ENCODE peak calls at places on chromosomes 5 and 9, in four cellular contexts. One of them, this sample, is unnamed.

GRCh38 chr5:132487841-132488555 is 2.6 kb downstream of the IRF1 start:
- DNase-seq in Right ventricle myocardium superior: no peak
- DNase-seq in neural crest cell: no peak
- DNase-seq in GM20000: peak; percentile 41
- DNase-seq in this sample: no peak

GRCh38 chr5:91401175-91401574 is 18.1 kb upstream of the ARRDC3 start:
- DNase-seq in Right ventricle myocardium superior: no peak
- DNase-seq in neural crest cell: no peak
- DNase-seq in GM20000: no peak
- DNase-seq in this sample: no peak

GRCh38 chr5:69368458-69369368 is 607 bp downstream of the AK6 start:
- DNase-seq in Right ventricle myocardium superior: no peak
- DNase-seq in neural crest cell: no peak
- DNase-seq in GM20000: no peak
- DNase-seq in this sample: no peak

GRCh38 chr9:101029300-101030021 is 934 bp downstream of the PLPPR1 start:
- DNase-seq in Right ventricle myocardium superior: no peak
- DNase-seq in GM20000: no peak
- DNase-seq in neural crest cell: no peak
- DNase-seq in this sample: no peak

GRCh38 chr9:2630158-2630557 is 8.6 kb downstream of the VLDLR start:
- DNase-seq in GM20000: no peak
- DNase-seq in Right ventricle myocardium superior: no peak
- DNase-seq in neural crest cell: no peak
- DNase-seq in this sample: no peak

GRCh38 chr9:69980591-69980990 is 63.1 kb upstream of the MAMDC2 start:
- DNase-seq in neural crest cell: no peak
- DNase-seq in GM20000: no peak
- DNase-seq in Right ventricle myocardium superior: no peak
- DNase-seq in this sample: no peak

GRCh38 chr9:35599763-35600604 is 5.1 kb upstream of the TESK1 start:
- DNase-seq in Right ventricle myocardium superior: peak; percentile 56
- DNase-seq in neural crest cell: no peak
- DNase-seq in GM20000: no peak
- DNase-seq in this sample: no peak

GRCh38 chr5:6255956-6256355 is 122.4 kb downstream of the MED10 start:
- DNase-seq in neural crest cell: no peak
- DNase-seq in GM20000: no peak
- DNase-seq in Right ventricle myocardium superior: no peak
- DNase-seq in this sample: no peak